ENCODE peak calls at places on chromosomes 3 and 15, in eight cellular contexts. Q is esophagus muscularis mucosa; O is CD4-positive, CD25-positive, alpha-beta regulatory T cell; W is sigmoid colon; F is neuronal stem cell; L is astrocyte; Y is right cardiac atrium; M is CD8-positive, alpha-beta T cell. K is an unnamed sample.

GRCh38 chr3:6605245-6605644 is 255.7 kb upstream of the GRM7 start:
- DNase-seq in W (no peak), L (peak; percentile 39), F (no peak), M (no peak), Q (no peak), Y (no peak), O (no peak), K (no peak)

GRCh38 chr3:44208086-44208485 is 33.6 kb upstream of the TOPAZ1 start:
- DNase-seq in F (no peak), W (no peak), L (peak; percentile 62), M (no peak), Y (no peak), Q (no peak), O (no peak), K (peak; percentile 39)

GRCh38 chr15:82122754-82123400 is 77.1 kb upstream of the MEX3B start:
- DNase-seq in L (peak; percentile 99), Q (no peak), W (peak; percentile 74), Y (no peak), O (no peak), F (no peak), M (no peak), K (no peak)

GRCh38 chr3:105868450-105868744 is 415 bp downstream of the CBLB start:
- DNase-seq in Q (peak; percentile 93), O (no peak), W (peak; percentile 80), F (peak; percentile 59), Y (peak; percentile 86), L (peak; percentile 40), M (no peak), K (no peak)

GRCh38 chr15:90015749-90016148 is 14.6 kb downstream of the ZNF710 start:
- DNase-seq in Q (no peak), M (no peak), W (peak; percentile 13), Y (no peak), F (no peak), L (no peak), O (no peak), K (no peak)

GRCh38 chr3:111669926-111670630 is 74.9 kb upstream of the ZBED2 start:
- DNase-seq in Q (no peak), Y (no peak), W (no peak), M (no peak), F (no peak), O (no peak), L (peak; percentile 76), K (no peak)

GRCh38 chr3:37068031-37068430 is 74.7 kb downstream of the MLH1 start:
- DNase-seq in W (no peak), O (no peak), M (no peak), L (no peak), F (no peak), Q (no peak), Y (no peak), K (no peak)

GRCh38 chr3:150292891-150293290 is 115.2 kb upstream of the TSC22D2 start:
- DNase-seq in Y (no peak), L (peak; percentile 92), Q (no peak), M (no peak), F (no peak), O (no peak), W (no peak), K (no peak)

GRCh38 chr15:73964736-73965093 is 27.4 kb downstream of the STOML1 start:
- DNase-seq in Y (peak; percentile 92), M (peak; percentile 88), Q (peak; percentile 99), F (peak; percentile 84), W (peak; percentile 90), O (peak; percentile 77), L (no peak), K (peak; percentile 84)

GRCh38 chr3:168654700-168655099 is 559.0 kb upstream of the GOLIM4 start:
- DNase-seq in O (no peak), Q (no peak), Y (no peak), W (no peak), M (no peak), L (no peak), F (no peak), K (no peak)

GRCh38 chr3:191523099-191523498 is 62.1 kb downstream of the PYDC2 start:
- DNase-seq in M (no peak), Y (no peak), L (no peak), O (no peak), F (no peak), Q (no peak), W (no peak), K (no peak)

GRCh38 chr3:147369671-147370123 is 36.6 kb downstream of the ZIC4 start:
- DNase-seq in Q (peak; percentile 45), L (no peak), Y (no peak), M (no peak), O (no peak), F (no peak), W (no peak), K (no peak)

GRCh38 chr3:186219211-186219638 is 110.3 kb upstream of the ETV5 start:
- DNase-seq in O (no peak), Y (peak; percentile 68), Q (no peak), W (no peak), M (no peak), F (no peak), L (no peak), K (no peak)

GRCh38 chr15:86229306-86229705 is 149.6 kb downstream of the AGBL1 start:
- DNase-seq in O (no peak), M (no peak), Y (no peak), F (no peak), W (no peak), L (no peak), Q (no peak), K (no peak)

GRCh38 chr15:68781209-68781608 is 39.5 kb downstream of the ANP32A start:
- DNase-seq in M (no peak), Q (no peak), W (no peak), L (no peak), F (no peak), Y (no peak), O (no peak), K (no peak)
- H3K27ac ChIP-seq in M (no peak overlapping the region), Q (no peak overlapping the region), W (no peak overlapping the region), L (no peak overlapping the region), F (no peak overlapping the region), Y (peak overlapping the region; percentile 67), O (peak overlapping the region; percentile 23), K (no peak overlapping the region)

GRCh38 chr3:62378329-62378789 is 5.0 kb upstream of the FEZF2 start:
- DNase-seq in Q (no peak), O (no peak), W (no peak), Y (no peak), F (no peak), L (no peak), M (no peak), K (no peak)
- H3K27me3 ChIP-seq in Q (peaks cover 93% of the 10 kb centered on the region), O (peaks cover 37% of the 10 kb centered on the region), W (peaks cover 89% of the 10 kb centered on the region), Y (no peaks in the 10 kb centered on the region), F (peaks cover 55% of the 10 kb centered on the region), L (peaks cover 83% of the 10 kb centered on the region), M (peaks cover 25% of the 10 kb centered on the region), K (peaks cover 15% of the 10 kb centered on the region)

GRCh38 chr3:145088917-145089316 is 1072.1 kb downstream of the PLOD2 start:
- DNase-seq in M (no peak), W (no peak), L (no peak), F (no peak), Q (no peak), O (no peak), Y (no peak), K (no peak)

GRCh38 chr3:145094355-145094941 is 1066.5 kb downstream of the PLOD2 start:
- DNase-seq in W (no peak), M (no peak), L (peak; percentile 70), Q (no peak), Y (no peak), F (peak; percentile 21), O (no peak), K (no peak)

GRCh38 chr3:145087038-145087437 is 1073.9 kb downstream of the PLOD2 start:
- DNase-seq in M (no peak), Y (no peak), W (no peak), F (no peak), Q (no peak), O (no peak), L (no peak), K (no peak)

DNA sequence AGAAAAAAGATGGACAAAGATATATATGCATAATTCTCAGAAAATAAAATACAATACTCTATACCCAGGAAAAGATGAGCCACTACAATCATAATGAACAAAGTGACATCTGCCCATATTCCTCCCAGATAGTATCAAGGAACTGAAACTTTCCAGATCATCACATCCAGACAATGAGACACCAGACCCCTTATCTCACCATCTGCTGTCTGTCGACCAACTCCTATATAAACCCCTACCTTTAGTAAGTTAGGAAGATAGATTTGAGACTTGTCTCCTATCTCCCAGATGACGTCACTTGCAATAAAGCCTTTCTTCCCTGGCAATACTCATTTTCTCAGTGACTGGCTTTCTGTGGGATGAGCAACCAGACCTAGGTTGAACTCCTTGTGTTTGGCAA is 1071.6 kb downstream of the PLOD2 start:
- DNase-seq in Q (no peak), L (no peak), W (no peak), Y (no peak), O (no peak), M (no peak), F (no peak), K (no peak)
- H3K27ac ChIP-seq in Q (no peak overlapping the region), L (no peak overlapping the region), W (no peak overlapping the region), Y (no peak overlapping the region), O (no peak overlapping the region), M (no peak overlapping the region), F (no peak overlapping the region), K (no peak overlapping the region)

GRCh38 chr3:116837474-116837873 is 127.9 kb downstream of the TUSC7 start:
- DNase-seq in Q (no peak), L (no peak), W (no peak), Y (no peak), O (no peak), M (no peak), F (no peak), K (no peak)

GRCh38 chr3:116836286-116836685 is 126.7 kb downstream of the TUSC7 start:
- DNase-seq in L (peak; percentile 41), Y (no peak), M (no peak), O (no peak), F (no peak), W (no peak), Q (no peak), K (no peak)

GRCh38 chr3:116835658-116836057 is 126.1 kb downstream of the TUSC7 start:
- DNase-seq in Q (no peak), L (no peak), Y (no peak), O (no peak), W (no peak), M (no peak), F (no peak), K (no peak)
- H3K27me3 ChIP-seq in Q (no peaks in the 10 kb centered on the region), L (no peaks in the 10 kb centered on the region), Y (no peaks in the 10 kb centered on the region), O (no peaks in the 10 kb centered on the region), W (no peaks in the 10 kb centered on the region), M (no peaks in the 10 kb centered on the region), F (no peaks in the 10 kb centered on the region), K (no peaks in the 10 kb centered on the region)

GRCh38 chr15:31349233-31350141 is 22.9 kb downstream of the KLF13 start:
- DNase-seq in L (no peak), O (no peak), F (no peak), M (no peak), Q (no peak), Y (no peak), W (no peak), K (no peak)
- H3K27ac ChIP-seq in L (no peak overlapping the region), O (peak overlapping the region; percentile 98), F (no peak overlapping the region), M (peak overlapping the region; percentile 70), Q (peak overlapping the region; percentile 59), Y (peak overlapping the region; percentile 65), W (peak overlapping the region; percentile 47), K (peak overlapping the region; percentile 74)

GRCh38 chr15:100879461-100880138 is at the start of gene ALDH1A3:
- DNase-seq in L (peak; percentile 43), O (no peak), Y (peak; percentile 77), M (no peak), Q (no peak), W (peak; percentile 88), F (no peak), K (no peak)
- H3K27me3 ChIP-seq in L (peaks cover 26% of the 10 kb centered on the region), O (peaks cover 17% of the 10 kb centered on the region), Y (no peaks in the 10 kb centered on the region), M (peaks cover 4% of the 10 kb centered on the region), Q (peaks cover 64% of the 10 kb centered on the region), W (peaks cover 15% of the 10 kb centered on the region), F (peaks cover 47% of the 10 kb centered on the region), K (peaks cover 8% of the 10 kb centered on the region)

GRCh38 chr3:72303926-72304325 is 519.0 kb upstream of the PROK2 start:
- DNase-seq in L (no peak), O (no peak), Q (no peak), M (no peak), F (no peak), Y (no peak), W (no peak), K (no peak)
- H3K27ac ChIP-seq in L (no peak overlapping the region), O (no peak overlapping the region), Q (no peak overlapping the region), M (no peak overlapping the region), F (no peak overlapping the region), Y (no peak overlapping the region), W (no peak overlapping the region), K (no peak overlapping the region)